ENCODE peak calls at places on chromosomes 1 and 21, in six cellular contexts. R is fibroblast of lung, P is K562, G is MM.1S, U is GM23248, K is mammary epithelial cell. C is an unnamed sample.

GRCh38 chr1:187157115-187157514 is 328.4 kb downstream of the PLA2G4A start:
- DNase-seq in R (no peak), P (no peak), G (peak), K (no peak), U (no peak), C (no peak)

GRCh38 chr1:207904377-207904902 is 6.5 kb downstream of the CD34 start:
- DNase-seq in K (no peak), R (no peak), U (no peak), P (no peak), G (no peak), C (no peak)

GRCh38 chr1:1136547-1137230 is 20.8 kb upstream of the C1orf159 start:
- DNase-seq in K (no peak), G (peak), R (no peak), P (no peak), U (no peak), C (no peak)

GRCh38 chr1:228034954-228035837 is 28.4 kb downstream of the WNT3A start:
- DNase-seq in P (no peak), U (no peak), G (no peak), K (no peak), R (no peak), C (no peak)

GRCh38 chr1:22257286-22258275 is 114.7 kb upstream of the WNT4 start:
- DNase-seq in U (no peak), R (no peak), G (no peak), P (no peak), K (no peak), C (no peak)

GRCh38 chr1:58165073-58165472 is 381.5 kb downstream of the OMA1 start:
- DNase-seq in K (no peak), P (no peak), G (no peak), R (no peak), U (peak), C (no peak)

GRCh38 chr21:32411366-32412161 is 942 bp upstream of the EVA1C start:
- DNase-seq in G (no peak), R (peak), U (peak), P (peak), K (peak), C (peak)

GRCh38 chr1:155389831-155390230 is 69.1 kb downstream of the RUSC1 start:
- DNase-seq in P (no peak), R (peak), K (peak), U (peak), G (no peak), C (no peak)

GRCh38 chr1:25065246-25066238 is 135.5 kb upstream of the RUNX3 start:
- DNase-seq in P (no peak), G (no peak), R (peak), U (peak), K (no peak), C (no peak)

GRCh38 chr21:14480601-14481000 is 65.5 kb downstream of the SAMSN1 start:
- DNase-seq in G (no peak), U (no peak), K (peak), R (no peak), P (no peak), C (peak)

GRCh38 chr1:21268281-21269239 is 21.7 kb downstream of the ECE1 start:
- DNase-seq in U (peak), P (no peak), K (no peak), R (no peak), G (peak), C (no peak)

GRCh38 chr21:14306143-14306907 is 76.6 kb downstream of the HSPA13 start:
- DNase-seq in U (peak), P (peak), G (peak), K (no peak), R (no peak), C (peak)

GRCh38 chr1:221740260-221740830 is 1.5 kb downstream of the DUSP10 start:
- DNase-seq in U (no peak), R (no peak), P (no peak), G (no peak), K (peak), C (no peak)

GRCh38 chr1:201025571-201026002 is 2.1 kb upstream of the KIF21B start:
- DNase-seq in P (peak), U (peak), R (peak), K (no peak), G (peak), C (no peak)

GRCh38 chr1:83746234-83746633 is 252.7 kb downstream of the TTLL7 start:
- DNase-seq in P (no peak), R (no peak), G (no peak), K (no peak), U (no peak), C (no peak)

GRCh38 chr1:110243146-110243545 is 33.0 kb downstream of the KCNC4 start:
- DNase-seq in R (no peak), K (no peak), U (no peak), P (no peak), G (peak), C (no peak)

GRCh38 chr1:203378529-203379271 is 27.8 kb upstream of the FMOD start:
- DNase-seq in U (no peak), P (no peak), R (no peak), G (peak), K (no peak), C (no peak)

GRCh38 chr1:2504949-2505272 is 21.5 kb downstream of the PANK4 start:
- DNase-seq in R (no peak), P (no peak), K (no peak), U (peak), G (no peak), C (no peak)

GRCh38 chr1:14082331-14082730 is 382.3 kb downstream of the PRDM2 start:
- DNase-seq in P (no peak), G (no peak), K (no peak), R (no peak), U (no peak), C (no peak)

GRCh38 chr1:221944247-221944870 is 202.5 kb upstream of the DUSP10 start:
- DNase-seq in G (no peak), P (no peak), K (no peak), U (no peak), R (no peak), C (no peak)

GRCh38 chr1:37482004-37482785 is 7.8 kb downstream of the ZC3H12A start:
- DNase-seq in P (no peak), R (no peak), G (no peak), U (no peak), K (no peak), C (no peak)

GRCh38 chr1:77056525-77056924 is 162.7 kb downstream of the PIGK start:
- DNase-seq in P (no peak), K (peak), G (no peak), R (no peak), U (no peak), C (no peak)

GRCh38 chr1:203663294-203663693 is 36.7 kb downstream of the ATP2B4 start:
- DNase-seq in R (peak), G (no peak), P (no peak), K (peak), U (peak), C (peak)

GRCh38 chr1:50969611-50970507 is at the start of gene CDKN2C:
- DNase-seq in U (peak), K (peak), G (no peak), R (peak), P (peak), C (peak)

GRCh38 chr1:3786468-3787346 is 9.6 kb downstream of the LRRC47 start:
- DNase-seq in R (no peak), P (no peak), U (no peak), G (no peak), K (no peak), C (no peak)

GRCh38 chr1:40625076-40625475 is 40.4 kb downstream of the RIMS3 start:
- DNase-seq in R (no peak), K (peak), G (no peak), U (peak), P (no peak), C (peak)

GRCh38 chr1:96927125-96927524 is 205.5 kb downstream of the PTBP2 start:
- DNase-seq in U (peak), G (no peak), K (peak), P (no peak), R (peak), C (no peak)

GRCh38 chr21:25963186-25963585 is 207.4 kb downstream of the APP start:
- DNase-seq in G (no peak), R (peak), K (peak), U (peak), P (no peak), C (peak)

GRCh38 chr1:28592314-28593071 is 428 bp downstream of the RAB42 start:
- DNase-seq in P (no peak), R (no peak), K (no peak), U (peak), G (no peak), C (peak)

GRCh38 chr1:7008331-7008730 is 223.1 kb downstream of the CAMTA1 start:
- DNase-seq in K (no peak), U (no peak), G (no peak), R (no peak), P (no peak), C (no peak)

GRCh38 chr1:201730611-201731010 is 98.3 kb upstream of the IPO9 start:
- DNase-seq in R (no peak), P (no peak), K (no peak), U (no peak), G (no peak), C (no peak)

GRCh38 chr1:27773732-27774445 is 870 bp downstream of the STX12 start:
- DNase-seq in R (peak), P (peak), G (peak), K (peak), U (peak), C (no peak)

GRCh38 chr21:17438642-17439041 is 74.2 kb upstream of the CXADR start:
- DNase-seq in G (no peak), U (no peak), R (no peak), P (no peak), K (no peak), C (no peak)

GRCh38 chr1:224589006-224589405 is 27.1 kb upstream of the CNIH3 start:
- DNase-seq in U (peak), K (no peak), P (no peak), R (peak), G (no peak), C (no peak)

GRCh38 chr1:224503161-224504118 is 68.8 kb upstream of the WDR26 start:
- DNase-seq in G (peak), K (peak), P (peak), U (peak), R (peak), C (peak)

GRCh38 chr1:21308847-21309652 is 18.8 kb upstream of the ECE1 start:
- DNase-seq in K (peak), R (peak), U (peak), P (no peak), G (no peak), C (peak)

GRCh38 chr1:156680056-156680455 is 2.8 kb upstream of the NES start:
- DNase-seq in P (no peak), K (no peak), U (no peak), G (no peak), R (no peak), C (no peak)

GRCh38 chr1:66489972-66490601 is 43.9 kb upstream of the SGIP1 start:
- DNase-seq in P (no peak), G (no peak), K (no peak), U (peak), R (no peak), C (no peak)

GRCh38 chr1:236502972-236503639 is 20.7 kb upstream of the LGALS8 start:
- DNase-seq in P (peak), U (peak), K (peak), G (no peak), R (peak), C (peak)

GRCh38 chr1:47232187-47232874 is at the start of gene TAL1:
- DNase-seq in K (no peak), R (no peak), G (no peak), P (peak), U (no peak), C (no peak)

GRCh38 chr1:47231314-47232186 is 475 bp downstream of the TAL1 start:
- DNase-seq in R (peak), U (peak), G (no peak), K (peak), P (peak), C (peak)

GRCh38 chr1:47233165-47233564 is 1.1 kb upstream of the TAL1 start:
- DNase-seq in U (no peak), P (no peak), R (no peak), K (no peak), G (no peak), C (no peak)

GRCh38 chr1:47235822-47236221 is 3.8 kb upstream of the TAL1 start:
- DNase-seq in K (no peak), R (no peak), P (no peak), U (no peak), G (no peak), C (no peak)

GRCh38 chr1:47235280-47235679 is 3.3 kb upstream of the TAL1 start:
- DNase-seq in P (no peak), R (no peak), G (no peak), U (no peak), K (no peak), C (no peak)
- TF ChIP-seq EZH2 in P (no peak), R (no peak), G (no peak), U (no peak), K (no peak), C (no peak)

GRCh38 chr1:19643602-19644419 is at the start of gene NBL1:
- DNase-seq in K (peak), U (peak), G (no peak), P (peak), R (peak), C (peak)

GRCh38 chr1:19646366-19646765 is 2.3 kb downstream of the NBL1 start:
- DNase-seq in G (no peak), K (peak), R (no peak), P (no peak), U (peak), C (no peak)

GRCh38 chr1:19644422-19644760 is 280 bp downstream of the NBL1 start:
- DNase-seq in G (no peak), K (no peak), R (no peak), U (no peak), P (no peak), C (no peak)

GRCh38 chr1:19645544-19646252 is 1.6 kb downstream of the NBL1 start:
- DNase-seq in G (no peak), P (no peak), R (no peak), U (peak), K (no peak), C (no peak)

DNA sequence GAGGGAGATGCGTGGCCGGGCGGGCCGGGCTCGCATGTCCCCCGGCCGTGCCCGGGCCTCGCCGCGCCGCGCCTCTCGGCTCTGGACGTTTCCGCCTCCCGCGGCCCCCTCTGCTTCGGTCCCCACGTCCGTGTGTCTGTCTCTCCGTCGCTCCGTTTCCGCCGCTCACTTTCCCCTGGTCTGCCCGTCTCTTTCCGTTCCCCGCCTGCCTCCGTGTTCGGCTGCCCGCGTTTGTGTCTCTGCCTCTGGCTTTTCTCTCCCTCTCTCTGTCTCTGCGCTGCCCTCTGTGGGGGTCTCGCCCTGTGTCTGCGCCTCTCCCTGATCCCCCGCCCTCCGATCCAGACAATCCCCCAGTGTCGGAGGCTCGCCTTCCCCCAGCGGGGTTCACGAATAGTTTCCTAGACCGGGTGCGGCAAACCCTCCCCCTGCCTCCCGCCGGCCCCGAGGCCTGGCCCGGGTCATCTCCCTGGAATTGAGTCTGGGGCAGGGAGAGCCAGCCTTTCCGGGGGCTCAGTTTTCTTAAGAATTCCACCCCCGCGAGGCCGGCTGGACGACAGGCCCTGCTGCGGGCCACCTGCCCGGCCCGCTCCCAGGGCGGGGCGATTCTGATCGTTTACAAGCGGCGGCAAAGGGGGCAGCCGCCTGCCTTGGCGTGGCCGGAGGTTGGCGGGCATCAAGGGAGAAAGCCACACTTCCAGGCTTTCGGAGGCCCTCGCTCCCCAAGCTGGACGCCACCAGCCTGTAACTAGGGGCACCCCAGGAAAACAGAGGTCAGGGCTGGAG is 841 bp downstream of the NBL1 start:
- DNase-seq in K (no peak), R (no peak), P (no peak), U (peak), G (no peak), C (peak)
- TF ChIP-seq EZH2 in K (no peak), R (no peak), P (no peak), U (no peak), G (peak), C (no peak)

DNA sequence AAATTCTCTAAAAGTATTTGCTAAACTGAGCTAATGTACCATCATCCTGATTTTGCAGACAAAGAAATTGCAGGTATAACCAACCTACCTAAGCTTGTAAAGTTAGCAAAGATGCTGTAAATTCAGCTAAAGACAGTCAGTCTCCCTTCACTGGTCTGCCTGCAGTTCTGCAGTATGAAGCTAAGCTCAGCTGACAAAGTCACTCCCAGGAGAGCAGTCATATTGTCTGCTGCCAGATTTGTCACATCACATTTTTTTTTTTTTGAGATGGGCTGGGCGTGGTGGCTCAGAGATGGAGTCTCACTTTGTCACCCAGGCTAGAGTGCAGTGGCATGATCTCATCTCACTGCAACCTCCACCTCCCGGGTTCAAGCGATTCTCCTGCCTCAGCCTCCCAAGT is 8.9 kb upstream of the CMPK1 start:
- DNase-seq in U (no peak), G (no peak), K (no peak), R (no peak), P (peak), C (peak)
- TF ChIP-seq EZH2 in U (no peak), G (no peak), K (no peak), R (no peak), P (no peak), C (no peak)

GRCh38 chr1:43451701-43452532 is 1.8 kb downstream of the HYI start:
- DNase-seq in K (no peak), G (no peak), R (no peak), P (no peak), U (no peak), C (no peak)
- TF ChIP-seq EZH2 in K (no peak), G (no peak), R (no peak), P (no peak), U (no peak), C (no peak)